ENCODE peak calls at places on chromosomes 16 and 17, in eight cellular contexts. W is Right ventricle myocardium superior; P is T-cell; C is activated CD8-positive, alpha-beta memory T cell treated with anti-CD3 and anti-CD28 coated beads, Interleukin-2, amount 50 U/mL, for 48 hours; T is tibial nerve; L is CD4-positive, alpha-beta memory T cell; Z is GM12892; Q is ACHN. V is an unnamed sample.

GRCh38 chr17:58956997-58957724 is 149.5 kb downstream of the TRIM37 start:
- DNase-seq in Q (no peak), P (no peak), Z (no peak), L (no peak), T (no peak), W (no peak), C (no peak), V (no peak)

GRCh38 chr17:40203131-40203530 is 16.0 kb upstream of the WIPF2 start:
- DNase-seq in Q (no peak), Z (no peak), W (no peak), C (no peak), T (no peak), L (no peak), P (no peak), V (no peak)

GRCh38 chr16:67883872-67884261 is 818 bp upstream of the NRN1L start:
- DNase-seq in Z (peak), Q (peak), L (peak), W (peak), C (peak), P (peak), T (peak), V (peak)

GRCh38 chr17:32917081-32917480 is 10.9 kb upstream of the TMEM98 start:
- DNase-seq in Z (no peak), W (no peak), Q (no peak), C (no peak), L (no peak), T (no peak), P (no peak), V (no peak)

GRCh38 chr16:19314718-19315425 is 29.3 kb downstream of the CLEC19A start:
- DNase-seq in P (no peak), W (no peak), L (no peak), Z (no peak), Q (no peak), T (no peak), C (no peak), V (no peak)

GRCh38 chr17:75827291-75828050 is 16.7 kb downstream of the UNC13D start:
- DNase-seq in W (peak), P (peak), Q (peak), C (peak), L (peak), Z (peak), T (peak), V (peak)

GRCh38 chr16:51592535-51592934 is 441.5 kb upstream of the SALL1 start:
- DNase-seq in T (no peak), Z (no peak), Q (no peak), L (no peak), W (no peak), C (no peak), P (no peak), V (no peak)

GRCh38 chr16:4059969-4060368 is 56.3 kb downstream of the ADCY9 start:
- DNase-seq in W (no peak), Q (no peak), T (no peak), L (peak), Z (no peak), P (no peak), C (no peak), V (no peak)

GRCh38 chr16:57405194-57405593 is 627 bp downstream of the CCL17 start:
- DNase-seq in Q (no peak), C (no peak), W (no peak), Z (no peak), P (no peak), T (no peak), L (no peak), V (no peak)

GRCh38 chr17:15384142-15384803 is 42.9 kb upstream of the TEKT3 start:
- DNase-seq in W (peak), C (no peak), T (peak), L (no peak), Q (no peak), Z (no peak), P (no peak), V (no peak)

GRCh38 chr16:31141489-31142108 is 6.1 kb upstream of the PRSS8 start:
- DNase-seq in Q (no peak), T (no peak), P (no peak), W (no peak), Z (peak), L (no peak), C (peak), V (no peak)

GRCh38 chr17:59851431-59852375 is 41.0 kb downstream of the TUBD1 start:
- DNase-seq in P (no peak), C (peak), Q (peak), W (no peak), T (peak), Z (no peak), L (no peak), V (no peak)

GRCh38 chr17:35171834-35172233 is 22.4 kb downstream of the SLC35G3 start:
- DNase-seq in Z (no peak), C (no peak), T (no peak), L (peak), P (no peak), W (no peak), Q (no peak), V (no peak)

GRCh38 chr17:82497483-82498405 is 21.8 kb upstream of the FOXK2 start:
- DNase-seq in Q (peak), W (peak), L (peak), P (peak), Z (no peak), C (peak), T (peak), V (peak)

GRCh38 chr17:40371261-40371929 is 6.9 kb upstream of the GJD3 start:
- DNase-seq in Q (no peak), P (no peak), L (peak), W (no peak), T (no peak), Z (peak), C (no peak), V (no peak)

V was measured in DMS153.